ENCODE peak calls at places on chromosomes 11 and 22, in four cellular contexts. F, B, H and N are unnamed samples.

GRCh38 chr11:123543796-123544195 is 110.6 kb downstream of the SCN3B start:
- DNase-seq in B (peak; percentile 65), H (peak; percentile 42), F (peak; percentile 92), N (peak; percentile 80)

GRCh38 chr11:61514050-61514917 is 5.7 kb downstream of the LRRC10B start:
- DNase-seq in H (no peak), F (no peak), B (no peak), N (no peak)

GRCh38 chr11:33976351-33977199 is 75.0 kb upstream of the CAPRIN1 start:
- DNase-seq in B (no peak), H (peak; percentile 47), F (peak; percentile 65), N (peak; percentile 81)

GRCh38 chr11:66529069-66529468 is 16.8 kb downstream of the ZDHHC24 start:
- DNase-seq in F (no peak), B (no peak), H (no peak), N (no peak)

GRCh38 chr11:66674964-66675602 is 2.6 kb downstream of the RBM4B start:
- DNase-seq in H (no peak), B (no peak), F (no peak), N (no peak)

GRCh38 chr22:39658367-39658766 is 87.8 kb downstream of the CACNA1I start:
- DNase-seq in H (no peak), F (no peak), B (no peak), N (no peak)

GRCh38 chr22:47445716-47446290 is 683.4 kb downstream of the TBC1D22A start:
- DNase-seq in F (no peak), H (no peak), B (no peak), N (no peak)

GRCh38 chr11:64261556-64262080 is 10.3 kb downstream of the PLCB3 start:
- DNase-seq in F (no peak), H (no peak), B (no peak), N (no peak)

GRCh38 chr11:7904910-7905309 is 26.2 kb downstream of the OR10A6 start:
- DNase-seq in H (peak; percentile 62), F (peak; percentile 75), B (no peak), N (peak; percentile 37)

GRCh38 chr11:33015621-33016551 is at the start of gene DEPDC7:
- DNase-seq in B (peak; percentile 73), H (peak; percentile 88), F (peak; percentile 96), N (no peak)

GRCh38 chr22:39408173-39408572 is 8.6 kb downstream of the TAB1 start:
- DNase-seq in H (no peak), F (peak; percentile 57), B (no peak), N (no peak)

GRCh38 chr11:122306776-122307479 is 190.9 kb upstream of the BLID start:
- DNase-seq in B (no peak), F (no peak), H (peak; percentile 29), N (no peak)

GRCh38 chr11:19380375-19380774 is 139.6 kb upstream of the E2F8 start:
- DNase-seq in H (peak; percentile 67), F (peak; percentile 97), B (peak; percentile 61), N (peak; percentile 48)

GRCh38 chr11:8262552-8263108 is 1.0 kb downstream of the LMO1 start:
- DNase-seq in B (peak; percentile 59), H (peak; percentile 49), F (peak; percentile 86), N (no peak)

GRCh38 chr22:20246368-20247009 is 21.6 kb downstream of the RTN4R start:
- DNase-seq in F (no peak), H (no peak), B (no peak), N (no peak)

GRCh38 chr22:37121887-37122591 is 12.5 kb upstream of the TMPRSS6 start:
- DNase-seq in F (peak; percentile 68), B (peak; percentile 38), H (no peak), N (no peak)

GRCh38 chr11:120254788-120255518 is 15.0 kb downstream of the POU2F3 start:
- DNase-seq in B (no peak), H (no peak), F (no peak), N (no peak)

GRCh38 chr11:33948494-33948893 is 56.6 kb upstream of the LMO2 start:
- DNase-seq in H (no peak), F (no peak), B (no peak), N (no peak)

GRCh38 chr22:48957311-48957986 is 870.2 kb downstream of the BRD1 start:
- DNase-seq in B (no peak), H (no peak), F (no peak), N (no peak)

GRCh38 chr22:37639070-37639760 is at the start of gene SH3BP1:
- DNase-seq in F (peak; percentile 70), B (no peak), H (peak; percentile 19), N (no peak)

GRCh38 chr11:16418698-16419097 is 62.4 kb upstream of the SOX6 start:
- DNase-seq in B (no peak), H (no peak), F (no peak), N (no peak)

GRCh38 chr22:33717694-33718396 is 202.4 kb downstream of the LARGE1 start:
- DNase-seq in H (no peak), B (no peak), F (no peak), N (no peak)

GRCh38 chr22:32237021-32237420 is 18.1 kb downstream of the SLC5A4 start:
- DNase-seq in F (no peak), B (no peak), H (no peak), N (no peak)

GRCh38 chr11:68581439-68581838 is 102.9 kb upstream of the GAL start:
- DNase-seq in H (no peak), F (no peak), B (no peak), N (no peak)

GRCh38 chr11:13486926-13487660 is 8.7 kb downstream of the PTH start:
- DNase-seq in B (peak; percentile 63), F (peak; percentile 67), H (peak; percentile 9), N (no peak)

GRCh38 chr22:34122064-34122463 is 201.8 kb upstream of the LARGE1 start:
- DNase-seq in F (no peak), B (no peak), H (no peak), N (no peak)

GRCh38 chr11:88534185-88534584 is 196.6 kb upstream of the CTSC start:
- DNase-seq in H (no peak), B (no peak), F (no peak), N (no peak)

GRCh38 chr11:112004389-112004788 is 20.8 kb upstream of the DLAT start:
- DNase-seq in B (no peak), F (peak; percentile 9), H (no peak), N (no peak)

GRCh38 chr11:94046796-94047195 is 25.6 kb downstream of the HEPHL1 start:
- DNase-seq in F (no peak), H (no peak), B (no peak), N (no peak)

GRCh38 chr11:128310676-128311445 is 276.5 kb downstream of the ETS1 start:
- DNase-seq in H (no peak), B (no peak), F (no peak), N (no peak)
- H3K4me3 ChIP-seq in H (no peak overlapping the region), B (no peak overlapping the region), F (no peak overlapping the region), N (no peak overlapping the region)

GRCh38 chr11:128519353-128519752 is 68.0 kb downstream of the ETS1 start:
- DNase-seq in B (no peak), H (peak; percentile 31), F (peak; percentile 20), N (no peak)

GRCh38 chr11:128516467-128516778 is 70.9 kb downstream of the ETS1 start:
- DNase-seq in B (no peak), F (no peak), H (no peak), N (no peak)

GRCh38 chr11:128516886-128517285 is 70.5 kb downstream of the ETS1 start:
- DNase-seq in H (no peak), F (no peak), B (no peak), N (no peak)

GRCh38 chr11:128518493-128519207 is 68.7 kb downstream of the ETS1 start:
- DNase-seq in B (no peak), H (peak; percentile 38), F (peak; percentile 57), N (no peak)

GRCh38 chr11:128517457-128518230 is 69.7 kb downstream of the ETS1 start:
- DNase-seq in B (no peak), F (peak; percentile 71), H (no peak), N (peak; percentile 46)
- H3K4me3 ChIP-seq in B (no peak overlapping the region), F (peak overlapping the region; percentile 99), H (peak overlapping the region; percentile 94), N (peak overlapping the region; percentile 21)

DNA sequence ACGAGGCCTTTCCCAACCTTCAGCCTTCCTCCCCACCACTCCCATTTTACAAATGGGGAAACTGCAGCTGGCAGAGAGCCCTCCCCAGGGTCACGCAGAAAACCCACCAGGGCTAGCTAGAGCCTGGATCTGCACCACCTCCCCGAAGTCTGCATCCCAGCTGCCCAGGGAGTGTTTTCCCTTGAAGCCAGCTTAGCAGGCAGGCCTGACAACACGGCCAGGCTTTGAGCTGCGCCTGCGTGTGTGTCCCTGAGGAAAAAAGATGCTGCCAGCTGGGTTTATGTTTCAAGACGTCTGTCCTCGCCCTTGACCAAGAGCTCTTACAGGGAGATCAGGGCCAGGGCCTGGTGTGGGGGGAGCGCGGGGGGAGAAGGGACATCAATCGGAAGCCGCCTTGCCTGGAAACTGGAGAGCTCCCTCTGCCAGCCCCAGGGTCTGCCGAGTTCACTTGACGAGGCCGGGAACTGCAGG is 20.3 kb downstream of the WNT11 start:
- DNase-seq in H (peak; percentile 63), F (peak; percentile 16), B (peak; percentile 92), N (no peak)
- H3K4me3 ChIP-seq in H (no peak overlapping the region), F (no peak overlapping the region), B (no peak overlapping the region), N (no peak overlapping the region)

GRCh38 chr11:73528877-73529530 is 68.9 kb downstream of the FAM168A start:
- DNase-seq in H (no peak), B (no peak), F (no peak), N (no peak)
- H3K4me3 ChIP-seq in H (peak overlapping the region; percentile 36), B (no peak overlapping the region), F (peak overlapping the region; percentile 73), N (no peak overlapping the region)

DNA sequence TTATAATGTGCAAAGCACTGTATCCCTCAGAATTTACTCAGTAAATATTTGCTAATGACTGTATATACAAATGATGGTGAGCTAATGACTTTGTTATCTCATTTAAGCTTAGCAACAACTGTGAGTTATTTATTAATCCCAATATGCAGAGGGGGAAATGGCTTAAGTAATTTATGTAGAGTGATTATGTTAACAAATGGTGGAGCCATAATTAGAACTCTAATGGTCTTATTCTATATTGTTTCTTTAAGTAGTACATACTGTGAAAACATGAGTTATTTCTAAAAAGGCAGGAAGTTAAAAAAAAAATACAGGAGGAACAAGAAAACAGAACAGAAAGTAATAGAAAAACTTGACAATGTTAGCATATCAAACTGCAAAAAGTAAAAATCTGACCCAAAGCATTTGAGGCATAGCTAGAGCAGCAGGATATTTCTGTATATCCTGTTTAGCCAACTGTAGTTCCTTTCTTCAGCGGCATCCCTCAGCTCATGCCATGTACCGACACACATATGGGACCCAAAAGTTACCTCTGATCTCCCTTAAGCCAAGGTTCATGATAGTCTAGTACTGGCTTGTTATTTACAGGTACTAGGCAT is 94.2 kb downstream of the FCHSD2 start:
- DNase-seq in B (no peak), F (no peak), H (no peak), N (no peak)
- H3K4me3 ChIP-seq in B (no peak overlapping the region), F (no peak overlapping the region), H (no peak overlapping the region), N (no peak overlapping the region)